ENCODE peak calls at places on chromosome 20, in four cellular contexts. One of them, this sample, is unnamed.

GRCh38 chr20:46568570-46569129 is 18.2 kb upstream of the OCSTAMP start:
- DNase-seq in esophagus muscularis mucosa: no peak
- DNase-seq in sigmoid colon: peak; percentile 93
- DNase-seq in GM12892: no peak
- DNase-seq in this sample: peak; percentile 74

GRCh38 chr20:16415079-16415478 is 158.2 kb downstream of the KIF16B start:
- DNase-seq in GM12892: no peak
- DNase-seq in sigmoid colon: no peak
- DNase-seq in esophagus muscularis mucosa: no peak
- DNase-seq in this sample: no peak

GRCh38 chr20:58524814-58525213 is 9.6 kb upstream of the APCDD1L start:
- DNase-seq in GM12892: no peak
- DNase-seq in sigmoid colon: peak; percentile 34
- DNase-seq in esophagus muscularis mucosa: no peak
- DNase-seq in this sample: no peak

GRCh38 chr20:59780494-59781185 is 152.8 kb downstream of the SYCP2 start:
- DNase-seq in esophagus muscularis mucosa: peak; percentile 85
- DNase-seq in GM12892: no peak
- DNase-seq in sigmoid colon: peak; percentile 32
- DNase-seq in this sample: no peak

GRCh38 chr20:13670160-13670559 is 31.4 kb upstream of the TASP1 start:
- DNase-seq in esophagus muscularis mucosa: no peak
- DNase-seq in GM12892: no peak
- DNase-seq in sigmoid colon: no peak
- DNase-seq in this sample: no peak

GRCh38 chr20:4555188-4555893 is 166.4 kb upstream of the PRND start:
- DNase-seq in GM12892: no peak
- DNase-seq in sigmoid colon: no peak
- DNase-seq in esophagus muscularis mucosa: no peak
- DNase-seq in this sample: no peak

GRCh38 chr20:31687777-31688176 is 34.9 kb downstream of the BCL2L1 start:
- DNase-seq in esophagus muscularis mucosa: no peak
- DNase-seq in GM12892: no peak
- DNase-seq in sigmoid colon: no peak
- DNase-seq in this sample: no peak

GRCh38 chr20:53891306-53891894 is 179.0 kb downstream of the BCAS1 start:
- DNase-seq in esophagus muscularis mucosa: no peak
- DNase-seq in GM12892: no peak
- DNase-seq in sigmoid colon: no peak
- DNase-seq in this sample: no peak

DNA sequence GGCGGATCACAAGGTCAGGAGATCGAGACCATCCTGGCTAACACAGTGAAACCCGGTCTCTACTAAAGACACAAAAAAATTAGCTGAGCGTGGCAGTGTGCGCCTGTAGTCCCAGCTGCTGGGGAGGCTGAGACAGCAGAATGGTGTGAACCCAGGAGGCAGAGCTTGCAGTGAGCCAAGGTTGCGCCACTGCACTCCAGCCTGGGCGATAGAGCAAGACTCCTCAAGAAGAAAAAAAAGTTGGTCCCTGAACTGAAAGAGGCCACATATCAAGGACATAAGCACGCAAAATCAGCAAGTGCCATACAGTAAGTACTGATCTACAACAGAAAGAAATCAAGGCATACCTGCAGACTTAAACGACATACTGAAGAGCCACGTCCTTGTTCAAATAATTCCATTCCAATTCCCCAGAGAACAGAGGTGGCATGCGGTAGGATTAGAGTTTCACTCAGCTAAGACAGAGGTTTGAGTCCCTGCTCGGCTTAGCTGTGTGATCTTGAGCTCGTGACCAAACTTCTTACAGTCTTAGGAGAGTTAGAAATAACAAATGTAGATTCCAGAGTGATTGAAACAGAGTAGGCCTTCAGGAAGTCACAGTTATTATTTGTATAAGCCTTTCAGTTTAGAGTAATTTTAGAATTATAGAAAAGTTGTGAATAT is 29.2 kb downstream of the B4GALT5 start:
- DNase-seq in esophagus muscularis mucosa: no peak
- DNase-seq in sigmoid colon: no peak
- DNase-seq in GM12892: no peak
- DNase-seq in this sample: no peak
- TF ChIP-seq POLR2AphosphoS5 in esophagus muscularis mucosa: no peak
- TF ChIP-seq POLR2AphosphoS5 in sigmoid colon: no peak
- TF ChIP-seq POLR2AphosphoS5 in GM12892: no peak
- TF ChIP-seq POLR2AphosphoS5 in this sample: no peak

GRCh38 chr20:62484478-62484877 is 8.7 kb upstream of the GATA5 start:
- DNase-seq in esophagus muscularis mucosa: no peak
- DNase-seq in sigmoid colon: no peak
- DNase-seq in GM12892: no peak
- DNase-seq in this sample: no peak

GRCh38 chr20:62485701-62486089 is 9.9 kb upstream of the GATA5 start:
- DNase-seq in sigmoid colon: no peak
- DNase-seq in esophagus muscularis mucosa: no peak
- DNase-seq in GM12892: no peak
- DNase-seq in this sample: no peak

GRCh38 chr20:62483613-62484468 is 8.0 kb upstream of the GATA5 start:
- DNase-seq in sigmoid colon: no peak
- DNase-seq in esophagus muscularis mucosa: no peak
- DNase-seq in GM12892: no peak
- DNase-seq in this sample: no peak

GRCh38 chr20:62486431-62486954 is 10.7 kb upstream of the GATA5 start:
- DNase-seq in esophagus muscularis mucosa: no peak
- DNase-seq in sigmoid colon: no peak
- DNase-seq in GM12892: no peak
- DNase-seq in this sample: no peak

DNA sequence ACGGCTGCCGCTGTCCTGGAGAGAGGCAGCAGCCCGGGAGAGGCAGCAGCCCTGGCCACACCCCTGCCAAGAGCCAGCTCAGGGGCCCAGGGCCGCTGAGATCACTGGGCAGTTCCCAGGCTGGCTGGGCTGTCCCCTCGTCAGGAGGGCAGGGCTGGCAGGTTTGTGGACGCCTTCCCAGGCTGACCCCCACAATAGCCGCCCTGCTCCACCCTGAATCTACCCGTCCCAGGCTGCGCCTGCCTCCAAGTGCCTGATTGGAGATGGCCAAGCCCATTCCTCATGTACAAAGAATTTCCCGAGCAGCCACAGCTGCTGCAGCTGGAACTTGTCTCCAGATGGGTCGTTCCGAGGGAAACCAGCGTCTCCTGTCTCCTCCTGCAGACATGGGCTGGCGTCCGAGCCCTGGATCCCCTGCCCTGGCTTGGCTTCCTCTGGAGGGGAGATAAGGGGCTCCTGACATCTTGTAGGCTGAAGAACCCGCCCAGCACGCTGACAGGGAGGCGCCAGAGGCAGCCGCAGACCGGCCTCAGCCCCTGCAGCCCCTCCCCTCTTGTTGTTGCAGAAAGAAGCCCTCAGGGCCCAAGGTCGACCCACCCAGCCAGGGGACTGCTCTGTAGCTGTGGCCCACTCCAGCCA is 9.4 kb upstream of the GATA5 start:
- DNase-seq in esophagus muscularis mucosa: no peak
- DNase-seq in sigmoid colon: no peak
- DNase-seq in GM12892: no peak
- DNase-seq in this sample: no peak
- TF ChIP-seq POLR2AphosphoS5 in esophagus muscularis mucosa: no peak
- TF ChIP-seq POLR2AphosphoS5 in sigmoid colon: no peak
- TF ChIP-seq POLR2AphosphoS5 in GM12892: no peak
- TF ChIP-seq POLR2AphosphoS5 in this sample: no peak

GRCh38 chr20:49286689-49287551 is 9.1 kb upstream of the ZNFX1 start:
- DNase-seq in esophagus muscularis mucosa: no peak
- DNase-seq in sigmoid colon: no peak
- DNase-seq in GM12892: no peak
- DNase-seq in this sample: no peak
- TF ChIP-seq POLR2AphosphoS5 in esophagus muscularis mucosa: no peak
- TF ChIP-seq POLR2AphosphoS5 in sigmoid colon: no peak
- TF ChIP-seq POLR2AphosphoS5 in GM12892: peak; percentile 81
- TF ChIP-seq POLR2AphosphoS5 in this sample: no peak

GRCh38 chr20:41004561-41005360 is 23.9 kb upstream of the TOP1 start:
- DNase-seq in esophagus muscularis mucosa: no peak
- DNase-seq in GM12892: no peak
- DNase-seq in sigmoid colon: no peak
- DNase-seq in this sample: no peak

GRCh38 chr20:41005361-41005729 is 23.3 kb upstream of the TOP1 start:
- DNase-seq in sigmoid colon: peak; percentile 97
- DNase-seq in esophagus muscularis mucosa: peak; percentile 97
- DNase-seq in GM12892: no peak
- DNase-seq in this sample: peak; percentile 90

GRCh38 chr20:41001497-41001896 is 27.1 kb upstream of the TOP1 start:
- DNase-seq in esophagus muscularis mucosa: no peak
- DNase-seq in sigmoid colon: no peak
- DNase-seq in GM12892: no peak
- DNase-seq in this sample: no peak

GRCh38 chr20:41002842-41003142 is 25.8 kb upstream of the TOP1 start:
- DNase-seq in esophagus muscularis mucosa: no peak
- DNase-seq in GM12892: no peak
- DNase-seq in sigmoid colon: no peak
- DNase-seq in this sample: no peak

DNA sequence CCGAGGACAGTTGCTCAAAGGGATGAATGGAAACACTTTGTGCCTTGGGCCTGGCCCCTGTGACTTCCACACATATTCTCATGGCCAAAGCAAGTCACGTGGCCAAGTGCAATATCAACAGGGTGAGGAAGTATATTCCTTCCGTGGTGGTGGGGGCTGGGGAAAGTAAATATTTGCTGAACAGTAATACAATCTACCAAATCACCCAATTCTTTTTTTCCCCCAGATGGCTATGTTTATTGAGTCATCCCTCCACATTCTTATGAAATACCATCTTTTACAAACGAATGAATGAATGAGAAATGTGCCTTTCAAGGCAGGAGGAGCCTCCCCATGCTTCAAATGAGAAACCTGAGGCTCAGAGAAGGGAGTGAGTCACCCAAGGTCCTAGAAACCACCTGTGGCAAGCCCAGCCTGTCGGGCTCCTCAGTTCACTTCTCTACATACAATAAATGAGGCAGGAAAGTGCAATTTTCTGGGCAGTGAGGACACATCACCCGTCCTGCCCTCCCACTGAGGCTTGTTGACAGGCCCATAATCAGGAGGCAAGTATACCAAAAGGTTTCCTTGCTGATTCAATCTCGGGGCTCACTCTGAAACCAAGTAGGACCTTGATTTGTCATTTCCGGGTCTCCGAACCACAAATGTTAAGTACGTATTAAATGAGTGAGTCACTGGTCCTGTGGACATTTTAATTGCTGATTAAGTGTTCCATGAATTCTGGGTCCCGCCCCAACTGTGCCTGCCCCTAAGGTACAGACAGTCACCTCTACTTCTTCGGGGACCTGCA is 25.3 kb upstream of the TOP1 start:
- DNase-seq in GM12892: no peak
- DNase-seq in sigmoid colon: peak; percentile 94
- DNase-seq in esophagus muscularis mucosa: no peak
- DNase-seq in this sample: peak; percentile 80
- TF ChIP-seq POLR2AphosphoS5 in GM12892: no peak
- TF ChIP-seq POLR2AphosphoS5 in sigmoid colon: peak; percentile 31
- TF ChIP-seq POLR2AphosphoS5 in esophagus muscularis mucosa: peak; percentile 55
- TF ChIP-seq POLR2AphosphoS5 in this sample: peak; percentile 74

This sample was measured in breast epithelium.